ENCODE peak calls at places on chromosome 2, in eight cellular contexts. A, G, J, X, Y, D, B and I are unnamed samples.
A peak's percentile ranks its signal among the peaks of the same experiment; 100 is the strongest.

GRCh38 chr2:156526950-156527636 is 90.9 kb downstream of the GPD2 start:
- DNase-seq in D (no peak), J (no peak), Y (no peak), B (no peak), A (no peak), X (no peak), G (no peak), I (no peak)

GRCh38 chr2:235347691-235348090 is 146.2 kb upstream of the AGAP1 start:
- DNase-seq in J (no peak), X (no peak), A (no peak), B (peak; percentile 98), D (no peak), G (peak; percentile 52), Y (no peak), I (no peak)

GRCh38 chr2:86464654-86465053 is 23.5 kb downstream of the KDM3A start:
- DNase-seq in G (no peak), Y (no peak), B (no peak), J (no peak), A (no peak), D (no peak), X (no peak), I (no peak)

GRCh38 chr2:160941290-160941846 is 218.9 kb upstream of the TANK start:
- DNase-seq in X (no peak), J (no peak), A (no peak), D (no peak), Y (no peak), B (no peak), G (no peak), I (no peak)

GRCh38 chr2:147327636-147328035 is 517.2 kb upstream of the ACVR2A start:
- DNase-seq in G (peak; percentile 14), A (no peak), D (peak; percentile 14), Y (no peak), B (peak; percentile 23), X (peak; percentile 64), J (no peak), I (no peak)

GRCh38 chr2:10359731-10360329 is 57.1 kb downstream of the HPCAL1 start:
- DNase-seq in Y (no peak), D (no peak), J (no peak), G (no peak), X (no peak), B (no peak), A (no peak), I (no peak)

GRCh38 chr2:112032615-112033457 is 22.2 kb upstream of the TMEM87B start:
- DNase-seq in A (no peak), D (no peak), B (peak; percentile 91), X (no peak), J (peak; percentile 10), G (peak; percentile 80), Y (peak; percentile 37), I (no peak)

GRCh38 chr2:118853647-118854367 is 6.4 kb upstream of the EN1 start:
- DNase-seq in G (no peak), B (no peak), Y (no peak), A (no peak), X (no peak), D (no peak), J (no peak), I (no peak)

GRCh38 chr2:155980941-155981561 is 351.5 kb downstream of the NR4A2 start:
- DNase-seq in X (no peak), D (no peak), G (no peak), Y (no peak), J (no peak), A (no peak), B (no peak), I (no peak)

GRCh38 chr2:16142383-16143361 is 202.3 kb downstream of the MYCN start:
- DNase-seq in G (no peak), Y (peak; percentile 71), J (no peak), A (no peak), D (no peak), X (no peak), B (no peak), I (no peak)

GRCh38 chr2:64975232-64975791 is 13.9 kb upstream of the SLC1A4 start:
- DNase-seq in A (peak; percentile 23), Y (no peak), B (peak; percentile 41), G (peak; percentile 42), X (no peak), D (no peak), J (peak; percentile 61), I (no peak)

GRCh38 chr2:53058526-53058925 is 709.1 kb upstream of the CHAC2 start:
- DNase-seq in J (no peak), G (no peak), X (no peak), Y (no peak), D (no peak), B (peak; percentile 9), A (no peak), I (no peak)

GRCh38 chr2:102065675-102066252 is 74.0 kb downstream of the IL1R2 start:
- DNase-seq in J (no peak), A (no peak), D (no peak), G (peak; percentile 54), X (no peak), B (peak; percentile 93), Y (no peak), I (no peak)

GRCh38 chr2:225207471-225207870 is 165.2 kb upstream of the DOCK10 start:
- DNase-seq in J (no peak), D (no peak), G (no peak), B (no peak), X (no peak), Y (no peak), A (no peak), I (no peak)

GRCh38 chr2:222709191-222709891 is 37.9 kb downstream of the MOGAT1 start:
- DNase-seq in A (peak; percentile 96), B (peak; percentile 98), Y (peak; percentile 24), D (no peak), J (peak; percentile 85), G (peak; percentile 98), X (no peak), I (peak; percentile 11)

GRCh38 chr2:59874971-59875755 is 678.3 kb downstream of the BCL11A start:
- DNase-seq in D (no peak), A (no peak), J (no peak), G (no peak), B (no peak), Y (no peak), X (no peak), I (no peak)

GRCh38 chr2:218382785-218383184 is 712 bp downstream of the SLC11A1 start:
- DNase-seq in J (no peak), B (no peak), A (no peak), G (no peak), X (no peak), D (no peak), Y (no peak), I (no peak)

GRCh38 chr2:115105966-115106365 is 663.5 kb downstream of the DPP10 start:
- DNase-seq in B (no peak), A (no peak), J (no peak), X (no peak), D (no peak), G (no peak), Y (no peak), I (no peak)

GRCh38 chr2:214126135-214126534 is 284.7 kb upstream of the VWC2L start:
- DNase-seq in X (no peak), Y (no peak), A (no peak), D (no peak), J (no peak), B (peak; percentile 71), G (peak; percentile 4), I (no peak)

GRCh38 chr2:163248321-163249090 is 409.9 kb upstream of the KCNH7 start:
- DNase-seq in B (peak; percentile 17), G (no peak), D (no peak), A (no peak), X (no peak), J (no peak), Y (no peak), I (no peak)

GRCh38 chr2:70043252-70043875 is 43.9 kb upstream of the PCBP1 start:
- DNase-seq in X (no peak), B (no peak), A (no peak), D (peak; percentile 20), G (no peak), Y (no peak), J (no peak), I (no peak)

GRCh38 chr2:232541961-232542714 is 2.6 kb downstream of the CHRNG start:
- DNase-seq in J (no peak), B (no peak), A (no peak), Y (no peak), G (no peak), X (peak; percentile 57), D (no peak), I (no peak)

GRCh38 chr2:6934758-6935638 is 17.8 kb downstream of the RNF144A start:
- DNase-seq in X (no peak), G (no peak), B (no peak), A (no peak), J (no peak), Y (no peak), D (no peak), I (no peak)

GRCh38 chr2:119230630-119231185 is 7.1 kb downstream of the STEAP3 start:
- DNase-seq in G (peak; percentile 62), X (no peak), J (no peak), A (no peak), D (no peak), B (peak; percentile 52), Y (no peak), I (no peak)

GRCh38 chr2:241945311-241945710 is 75.8 kb downstream of the RTP5 start:
- DNase-seq in J (no peak), A (no peak), B (no peak), D (no peak), X (peak; percentile 38), Y (peak; percentile 11), G (no peak), I (no peak)

GRCh38 chr2:239272626-239273025 is 128.2 kb downstream of the HDAC4 start:
- DNase-seq in A (no peak), B (no peak), J (no peak), Y (no peak), X (no peak), G (no peak), D (no peak), I (no peak)

GRCh38 chr2:25617948-25618646 is 55.3 kb downstream of the DTNB start:
- DNase-seq in J (peak; percentile 73), G (peak; percentile 92), B (peak; percentile 87), D (no peak), A (no peak), Y (no peak), X (no peak), I (no peak)

GRCh38 chr2:218023636-218024035 is 20.8 kb upstream of the TNS1 start:
- DNase-seq in D (no peak), A (no peak), Y (peak; percentile 5), X (peak; percentile 45), G (no peak), B (no peak), J (no peak), I (no peak)

GRCh38 chr2:40103590-40103989 is 324.5 kb upstream of the THUMPD2 start:
- DNase-seq in D (no peak), A (no peak), Y (no peak), J (peak; percentile 19), B (peak; percentile 84), X (no peak), G (peak; percentile 71), I (no peak)